ENCODE peak calls at places on chromosomes 12 and 14, in six cellular contexts. One of them, this sample, is unnamed. For H3K27me3, the result is how much of the 10 kb centered on the place peaks cover.

GRCh38 chr14:37592288-37593274 is 2.5 kb downstream of the FOXA1 start:
- DNase-seq in neuronal stem cell: peak
- DNase-seq in CD8-positive, alpha-beta memory T cell: no peak
- DNase-seq in effector memory CD4-positive, alpha-beta T cell: no peak
- DNase-seq in stomach: no peak
- DNase-seq in aorta: no peak
- DNase-seq in this sample: no peak

GRCh38 chr12:124131671-124132058 is 158.7 kb downstream of the ZNF664 start:
- DNase-seq in stomach: no peak
- DNase-seq in aorta: no peak
- DNase-seq in CD8-positive, alpha-beta memory T cell: no peak
- DNase-seq in effector memory CD4-positive, alpha-beta T cell: no peak
- DNase-seq in neuronal stem cell: no peak
- DNase-seq in this sample: no peak

GRCh38 chr12:14275886-14276285 is 89.6 kb upstream of the ATF7IP start:
- DNase-seq in CD8-positive, alpha-beta memory T cell: no peak
- DNase-seq in effector memory CD4-positive, alpha-beta T cell: no peak
- DNase-seq in stomach: no peak
- DNase-seq in aorta: no peak
- DNase-seq in neuronal stem cell: no peak
- DNase-seq in this sample: no peak

GRCh38 chr14:100092832-100093231 is 27.6 kb downstream of the EVL start:
- DNase-seq in neuronal stem cell: no peak
- DNase-seq in effector memory CD4-positive, alpha-beta T cell: no peak
- DNase-seq in CD8-positive, alpha-beta memory T cell: no peak
- DNase-seq in stomach: no peak
- DNase-seq in aorta: no peak
- DNase-seq in this sample: no peak

GRCh38 chr12:107318804-107319535 is 225.6 kb upstream of the CRY1 start:
- DNase-seq in stomach: no peak
- DNase-seq in neuronal stem cell: peak
- DNase-seq in effector memory CD4-positive, alpha-beta T cell: no peak
- DNase-seq in aorta: no peak
- DNase-seq in CD8-positive, alpha-beta memory T cell: peak
- DNase-seq in this sample: peak

GRCh38 chr12:105581420-105581819 is 250.9 kb downstream of the C12orf75 start:
- DNase-seq in aorta: no peak
- DNase-seq in effector memory CD4-positive, alpha-beta T cell: no peak
- DNase-seq in neuronal stem cell: no peak
- DNase-seq in CD8-positive, alpha-beta memory T cell: no peak
- DNase-seq in stomach: no peak
- DNase-seq in this sample: no peak

GRCh38 chr12:85711735-85712390 is 124.3 kb downstream of the RASSF9 start:
- DNase-seq in CD8-positive, alpha-beta memory T cell: no peak
- DNase-seq in neuronal stem cell: no peak
- DNase-seq in aorta: no peak
- DNase-seq in stomach: no peak
- DNase-seq in effector memory CD4-positive, alpha-beta T cell: no peak
- DNase-seq in this sample: no peak

GRCh38 chr14:87698496-87698895 is 294.5 kb downstream of the GALC start:
- DNase-seq in effector memory CD4-positive, alpha-beta T cell: no peak
- DNase-seq in stomach: no peak
- DNase-seq in CD8-positive, alpha-beta memory T cell: no peak
- DNase-seq in neuronal stem cell: no peak
- DNase-seq in aorta: no peak
- DNase-seq in this sample: no peak

GRCh38 chr14:86604546-86604945 is 1074.6 kb downstream of the FLRT2 start:
- DNase-seq in CD8-positive, alpha-beta memory T cell: no peak
- DNase-seq in aorta: no peak
- DNase-seq in effector memory CD4-positive, alpha-beta T cell: no peak
- DNase-seq in stomach: no peak
- DNase-seq in neuronal stem cell: no peak
- DNase-seq in this sample: no peak

GRCh38 chr12:100986595-100987547 is 192.3 kb downstream of the ANO4 start:
- DNase-seq in CD8-positive, alpha-beta memory T cell: no peak
- DNase-seq in effector memory CD4-positive, alpha-beta T cell: no peak
- DNase-seq in neuronal stem cell: no peak
- DNase-seq in aorta: no peak
- DNase-seq in stomach: no peak
- DNase-seq in this sample: no peak

GRCh38 chr12:98653866-98654493 is 8.9 kb downstream of the APAF1 start:
- DNase-seq in aorta: no peak
- DNase-seq in stomach: no peak
- DNase-seq in neuronal stem cell: peak
- DNase-seq in effector memory CD4-positive, alpha-beta T cell: no peak
- DNase-seq in CD8-positive, alpha-beta memory T cell: peak
- DNase-seq in this sample: no peak

GRCh38 chr12:109555431-109556315 is 17.6 kb downstream of the MMAB start:
- DNase-seq in CD8-positive, alpha-beta memory T cell: no peak
- DNase-seq in aorta: no peak
- DNase-seq in neuronal stem cell: no peak
- DNase-seq in stomach: no peak
- DNase-seq in effector memory CD4-positive, alpha-beta T cell: no peak
- DNase-seq in this sample: no peak

GRCh38 chr12:105355752-105356151 is 25.3 kb downstream of the C12orf75 start:
- DNase-seq in stomach: no peak
- DNase-seq in neuronal stem cell: no peak
- DNase-seq in effector memory CD4-positive, alpha-beta T cell: no peak
- DNase-seq in aorta: no peak
- DNase-seq in CD8-positive, alpha-beta memory T cell: no peak
- DNase-seq in this sample: no peak

GRCh38 chr14:21057803-21058675 is at the start of gene RNASE8:
- DNase-seq in CD8-positive, alpha-beta memory T cell: no peak
- DNase-seq in aorta: no peak
- DNase-seq in stomach: no peak
- DNase-seq in effector memory CD4-positive, alpha-beta T cell: no peak
- DNase-seq in neuronal stem cell: no peak
- DNase-seq in this sample: no peak

GRCh38 chr12:70534466-70534865 is 102.8 kb downstream of the PTPRB start:
- DNase-seq in effector memory CD4-positive, alpha-beta T cell: no peak
- DNase-seq in neuronal stem cell: no peak
- DNase-seq in aorta: no peak
- DNase-seq in stomach: no peak
- DNase-seq in CD8-positive, alpha-beta memory T cell: no peak
- DNase-seq in this sample: no peak

GRCh38 chr12:108425238-108425795 is 86.2 kb upstream of the CMKLR1 start:
- DNase-seq in neuronal stem cell: no peak
- DNase-seq in CD8-positive, alpha-beta memory T cell: no peak
- DNase-seq in effector memory CD4-positive, alpha-beta T cell: no peak
- DNase-seq in stomach: no peak
- DNase-seq in aorta: no peak
- DNase-seq in this sample: no peak

GRCh38 chr12:124663206-124663605 is 95.8 kb upstream of the NCOR2 start:
- DNase-seq in neuronal stem cell: no peak
- DNase-seq in CD8-positive, alpha-beta memory T cell: no peak
- DNase-seq in stomach: no peak
- DNase-seq in effector memory CD4-positive, alpha-beta T cell: no peak
- DNase-seq in aorta: no peak
- DNase-seq in this sample: no peak

GRCh38 chr12:70267550-70267949 is 24.3 kb downstream of the CNOT2 start:
- DNase-seq in effector memory CD4-positive, alpha-beta T cell: no peak
- DNase-seq in stomach: no peak
- DNase-seq in neuronal stem cell: no peak
- DNase-seq in aorta: no peak
- DNase-seq in CD8-positive, alpha-beta memory T cell: no peak
- DNase-seq in this sample: no peak

GRCh38 chr14:49249022-49249421 is 337.2 kb downstream of the RPS29 start:
- DNase-seq in neuronal stem cell: no peak
- DNase-seq in CD8-positive, alpha-beta memory T cell: no peak
- DNase-seq in aorta: no peak
- DNase-seq in effector memory CD4-positive, alpha-beta T cell: no peak
- DNase-seq in stomach: no peak
- DNase-seq in this sample: no peak

GRCh38 chr12:54977155-54977554 is 7.4 kb downstream of the TESPA1 start:
- DNase-seq in aorta: no peak
- DNase-seq in neuronal stem cell: no peak
- DNase-seq in CD8-positive, alpha-beta memory T cell: no peak
- DNase-seq in stomach: no peak
- DNase-seq in effector memory CD4-positive, alpha-beta T cell: no peak
- DNase-seq in this sample: no peak

GRCh38 chr12:16359512-16360491 is 12.4 kb downstream of the MGST1 start:
- DNase-seq in aorta: peak
- DNase-seq in stomach: peak
- DNase-seq in CD8-positive, alpha-beta memory T cell: no peak
- DNase-seq in effector memory CD4-positive, alpha-beta T cell: no peak
- DNase-seq in neuronal stem cell: peak
- DNase-seq in this sample: peak

DNA sequence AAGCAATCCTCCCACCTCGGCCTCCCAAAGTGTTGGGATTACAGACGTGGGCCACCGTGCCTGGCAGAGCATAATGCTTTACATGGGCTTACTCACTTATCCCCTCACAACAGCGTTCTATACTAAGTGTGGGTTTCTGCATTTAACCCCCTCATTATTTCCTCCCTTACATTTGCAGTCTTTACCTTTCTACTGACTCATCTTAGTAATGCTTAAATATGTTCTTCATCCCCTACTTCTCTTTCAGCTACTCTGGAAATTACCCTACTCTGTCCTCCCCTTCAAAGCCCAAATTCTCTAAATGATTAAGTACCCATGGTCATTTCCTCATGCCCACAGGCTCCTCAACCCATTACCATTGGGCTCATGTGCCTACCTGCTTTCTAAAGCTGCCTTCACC is 40.7 kb downstream of the NKX2-1 start:
- DNase-seq in neuronal stem cell: no peak
- DNase-seq in aorta: no peak
- DNase-seq in CD8-positive, alpha-beta memory T cell: no peak
- DNase-seq in effector memory CD4-positive, alpha-beta T cell: no peak
- DNase-seq in stomach: no peak
- DNase-seq in this sample: no peak
- H3K27me3 ChIP-seq in neuronal stem cell: under half
- H3K27me3 ChIP-seq in aorta: under half
- H3K27me3 ChIP-seq in CD8-positive, alpha-beta memory T cell: under half
- H3K27me3 ChIP-seq in effector memory CD4-positive, alpha-beta T cell: under half
- H3K27me3 ChIP-seq in stomach: under half
- H3K27me3 ChIP-seq in this sample: under half

GRCh38 chr12:117060927-117061300 is 38.3 kb downstream of the TESC start:
- DNase-seq in aorta: no peak
- DNase-seq in neuronal stem cell: no peak
- DNase-seq in CD8-positive, alpha-beta memory T cell: no peak
- DNase-seq in stomach: no peak
- DNase-seq in effector memory CD4-positive, alpha-beta T cell: no peak
- DNase-seq in this sample: no peak

GRCh38 chr12:117060236-117060926 is 38.8 kb downstream of the TESC start:
- DNase-seq in aorta: no peak
- DNase-seq in CD8-positive, alpha-beta memory T cell: no peak
- DNase-seq in stomach: no peak
- DNase-seq in neuronal stem cell: no peak
- DNase-seq in effector memory CD4-positive, alpha-beta T cell: no peak
- DNase-seq in this sample: no peak

GRCh38 chr12:117059156-117059555 is 40.1 kb downstream of the TESC start:
- DNase-seq in aorta: no peak
- DNase-seq in effector memory CD4-positive, alpha-beta T cell: no peak
- DNase-seq in stomach: no peak
- DNase-seq in CD8-positive, alpha-beta memory T cell: no peak
- DNase-seq in neuronal stem cell: no peak
- DNase-seq in this sample: no peak

GRCh38 chr12:117061555-117062079 is 37.6 kb downstream of the TESC start:
- DNase-seq in stomach: no peak
- DNase-seq in neuronal stem cell: no peak
- DNase-seq in aorta: no peak
- DNase-seq in CD8-positive, alpha-beta memory T cell: no peak
- DNase-seq in effector memory CD4-positive, alpha-beta T cell: no peak
- DNase-seq in this sample: no peak

DNA sequence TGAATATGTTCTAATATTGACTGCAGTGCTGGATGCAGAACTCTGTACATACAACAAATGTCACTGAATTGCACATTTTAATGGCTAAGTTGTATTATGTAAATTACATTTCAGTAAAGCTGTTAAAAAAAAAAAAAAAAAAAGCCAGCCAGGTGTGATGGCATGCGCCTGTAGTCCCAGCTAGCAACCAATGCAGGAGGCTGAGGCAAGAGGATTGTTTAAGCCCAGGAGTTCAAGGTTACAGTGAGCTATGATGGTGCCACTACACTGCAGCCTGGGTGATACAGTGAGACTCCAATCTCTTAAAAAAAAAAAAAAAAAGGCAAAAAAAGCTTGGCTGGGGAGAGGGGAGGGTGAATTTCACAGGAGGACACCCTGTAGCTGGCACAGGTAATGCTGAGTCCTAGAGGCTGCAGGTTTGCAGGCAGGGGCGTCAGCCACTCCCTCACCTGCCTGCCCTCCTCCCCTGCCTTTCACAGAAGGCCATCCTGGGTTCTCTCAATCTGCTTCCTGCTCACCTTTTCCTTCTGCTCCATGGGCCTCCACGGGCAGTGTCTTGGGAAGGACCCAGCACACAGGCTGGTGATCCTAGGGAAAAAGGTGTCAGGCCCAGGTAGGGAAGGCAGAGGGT is 40.7 kb downstream of the TESC start:
- DNase-seq in CD8-positive, alpha-beta memory T cell: no peak
- DNase-seq in aorta: no peak
- DNase-seq in stomach: no peak
- DNase-seq in effector memory CD4-positive, alpha-beta T cell: no peak
- DNase-seq in neuronal stem cell: no peak
- DNase-seq in this sample: no peak
- H3K27ac ChIP-seq in CD8-positive, alpha-beta memory T cell: no peak
- H3K27ac ChIP-seq in aorta: no peak
- H3K27ac ChIP-seq in stomach: no peak
- H3K27ac ChIP-seq in effector memory CD4-positive, alpha-beta T cell: no peak
- H3K27ac ChIP-seq in neuronal stem cell: no peak
- H3K27ac ChIP-seq in this sample: no peak

GRCh38 chr12:49342914-49343731 is 3.6 kb upstream of the DNAJC22 start:
- DNase-seq in CD8-positive, alpha-beta memory T cell: no peak
- DNase-seq in effector memory CD4-positive, alpha-beta T cell: no peak
- DNase-seq in neuronal stem cell: no peak
- DNase-seq in aorta: peak
- DNase-seq in stomach: peak
- DNase-seq in this sample: no peak
- H3K4me3 ChIP-seq in CD8-positive, alpha-beta memory T cell: peak
- H3K4me3 ChIP-seq in effector memory CD4-positive, alpha-beta T cell: peak
- H3K4me3 ChIP-seq in neuronal stem cell: peak
- H3K4me3 ChIP-seq in aorta: no peak
- H3K4me3 ChIP-seq in stomach: peak
- H3K4me3 ChIP-seq in this sample: peak

DNA sequence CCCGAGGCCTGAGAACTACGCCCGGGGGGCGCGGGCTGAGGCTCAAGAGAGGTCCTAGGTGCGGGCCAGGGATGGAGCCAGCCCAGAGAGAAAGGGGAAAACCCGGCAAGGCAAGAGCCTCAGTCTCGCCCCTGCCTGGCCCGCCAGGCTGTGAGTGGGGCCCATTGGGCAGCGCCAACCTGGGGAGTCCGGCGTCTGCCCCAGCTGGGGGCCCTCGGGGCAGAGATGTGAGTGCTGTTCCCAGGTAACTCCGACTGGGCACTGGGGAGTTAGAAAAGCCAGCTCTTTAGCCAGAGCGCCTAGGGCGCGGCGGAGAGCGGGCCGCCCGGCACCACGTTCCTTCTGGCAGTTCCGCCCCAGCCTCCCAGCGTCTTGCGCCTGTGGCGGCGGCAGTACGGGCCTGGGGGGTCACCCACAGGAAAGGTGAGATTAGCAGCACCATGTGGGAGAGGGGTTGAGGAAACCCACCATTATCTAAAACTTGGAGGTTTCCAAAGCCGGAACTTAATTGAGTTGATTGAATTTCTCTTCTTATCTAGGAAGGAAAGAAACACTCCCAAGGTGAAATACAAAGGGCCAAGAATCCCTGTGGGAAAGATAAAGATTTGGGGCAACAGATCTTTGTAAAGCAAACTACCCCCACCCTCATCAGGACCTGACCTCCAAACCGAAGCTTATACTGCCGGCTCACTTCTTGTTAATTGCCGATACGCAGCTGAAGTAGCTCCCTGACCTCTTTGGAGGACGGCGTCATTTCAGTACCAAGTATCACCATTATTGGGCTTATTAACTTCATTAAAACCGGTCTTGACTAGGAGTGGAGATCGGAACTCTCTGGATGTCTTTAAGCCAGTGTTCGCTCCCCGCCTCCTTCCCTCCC is 11.6 kb downstream of the OTX2 start:
- DNase-seq in CD8-positive, alpha-beta memory T cell: no peak
- DNase-seq in aorta: no peak
- DNase-seq in neuronal stem cell: no peak
- DNase-seq in effector memory CD4-positive, alpha-beta T cell: no peak
- DNase-seq in stomach: no peak
- DNase-seq in this sample: no peak
- H3K27me3 ChIP-seq in CD8-positive, alpha-beta memory T cell: under half
- H3K27me3 ChIP-seq in aorta: under half
- H3K27me3 ChIP-seq in neuronal stem cell: under half
- H3K27me3 ChIP-seq in effector memory CD4-positive, alpha-beta T cell: half or more
- H3K27me3 ChIP-seq in stomach: under half
- H3K27me3 ChIP-seq in this sample: under half